ENCODE peak calls at places on chromosomes 4 and X, in eight cellular contexts. V is GM23248, M is HCT116, L is fibroblast of lung, Q is mesenchymal stem cell, D is IMR-90, K is colonic mucosa, N is H1. T is an unnamed sample.
A peak's percentile ranks its signal among the peaks of the same experiment; 100 is the strongest.

GRCh38 chr4:148445903-148446261 is 3.7 kb upstream of the NR3C2 start:
- DNase-seq in V (no peak), M (no peak), L (no peak), Q (no peak), D (no peak), K (peak; percentile 29), N (no peak), T (no peak)

GRCh38 chr4:187017156-187017555 is 293.5 kb upstream of the FAT1 start:
- DNase-seq in V (no peak), M (no peak), L (no peak), Q (peak; percentile 17), D (no peak), K (no peak), N (no peak), T (no peak)

GRCh38 chr4:2787230-2788100 is 5.4 kb upstream of the SH3BP2 start:
- DNase-seq in V (no peak), M (no peak), L (no peak), Q (no peak), D (no peak), K (peak; percentile 26), N (no peak), T (no peak)

GRCh38 chrX:86806786-86807185 is 658.5 kb downstream of the DACH2 start:
- DNase-seq in V (peak; percentile 0), M (no peak), L (no peak), Q (peak; percentile 34), D (peak; percentile 3), K (no peak), N (no peak), T (no peak)

GRCh38 chrX:70039758-70040157 is 10.0 kb downstream of the AWAT2 start:
- DNase-seq in V (peak; percentile 43), M (no peak), L (no peak), Q (no peak), D (no peak), K (no peak), N (no peak), T (no peak)

GRCh38 chrX:31796624-31797023 is 724.8 kb upstream of the FTHL17 start:
- DNase-seq in V (no peak), M (no peak), L (no peak), Q (no peak), D (no peak), K (no peak), N (no peak), T (no peak)

GRCh38 chrX:12946838-12947544 is 27.9 kb upstream of the TMSB4X start:
- DNase-seq in V (peak; percentile 74), M (peak; percentile 60), L (peak; percentile 78), Q (peak; percentile 79), D (peak; percentile 82), K (peak; percentile 87), N (peak; percentile 86), T (no peak)

GRCh38 chrX:132004728-132005127 is 18.4 kb upstream of the STK26 start:
- DNase-seq in V (peak; percentile 2), M (no peak), L (no peak), Q (peak; percentile 6), D (no peak), K (no peak), N (no peak), T (peak; percentile 36)

GRCh38 chr4:25817059-25817681 is 45.6 kb downstream of the SEL1L3 start:
- DNase-seq in V (peak; percentile 91), M (no peak), L (peak; percentile 92), Q (no peak), D (peak; percentile 86), K (no peak), N (no peak), T (no peak)

GRCh38 chrX:107825698-107826285 is at the start of gene MID2:
- DNase-seq in V (peak; percentile 76), M (peak; percentile 29), L (peak; percentile 55), Q (peak; percentile 58), D (no peak), K (peak; percentile 71), N (peak; percentile 58), T (no peak)

GRCh38 chr4:1192091-1192492 is 19.7 kb upstream of the SPON2 start:
- DNase-seq in V (peak; percentile 97), M (peak; percentile 29), L (peak; percentile 97), Q (peak; percentile 98), D (peak; percentile 99), K (peak; percentile 84), N (no peak), T (peak; percentile 40)

GRCh38 chr4:1194028-1194900 is 21.9 kb upstream of the SPON2 start:
- DNase-seq in V (no peak), M (no peak), L (no peak), Q (peak; percentile 45), D (peak; percentile 49), K (peak; percentile 42), N (peak; percentile 52), T (no peak)

GRCh38 chr4:1192493-1193205 is 20.3 kb upstream of the SPON2 start:
- DNase-seq in V (no peak), M (no peak), L (no peak), Q (no peak), D (no peak), K (peak; percentile 22), N (no peak), T (no peak)

GRCh38 chr4:1193206-1194027 is 21.0 kb upstream of the SPON2 start:
- DNase-seq in V (no peak), M (no peak), L (no peak), Q (no peak), D (no peak), K (peak; percentile 20), N (no peak), T (no peak)

DNA sequence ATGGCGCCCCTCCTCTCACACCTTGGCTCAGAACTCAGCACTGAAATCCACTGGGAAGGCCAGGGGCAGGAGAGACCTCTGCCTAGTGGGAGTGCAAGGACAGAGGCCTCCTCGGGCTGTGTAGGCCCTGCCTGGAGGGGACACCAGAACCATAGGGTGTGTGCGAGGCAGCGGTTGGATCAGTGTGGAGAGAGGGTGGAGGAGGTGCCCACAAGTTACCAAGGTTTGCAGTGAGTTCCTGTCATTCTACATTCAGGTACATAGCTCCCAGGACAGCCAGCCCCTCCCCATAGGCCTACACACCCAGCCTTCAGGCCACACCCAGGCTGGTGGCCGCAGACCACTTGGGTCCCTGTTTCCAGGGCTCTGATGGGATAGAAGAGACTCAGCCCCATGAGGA is 19.2 kb upstream of the SPON2 start:
- DNase-seq in V (no peak), M (no peak), L (no peak), Q (no peak), D (no peak), K (peak; percentile 39), N (no peak), T (no peak)
- H3K9ac ChIP-seq in V (peak overlapping the region; percentile 39), M (no peak overlapping the region), L (peak overlapping the region; percentile 18), Q (peak overlapping the region; percentile 86), D (peak overlapping the region; percentile 61), K (peak overlapping the region; percentile 54), N (no peak overlapping the region), T (peak overlapping the region; percentile 35)

GRCh38 chr4:151407018-151407417 is 2.0 kb upstream of the FHIP1A start:
- DNase-seq in V (no peak), M (no peak), L (no peak), Q (no peak), D (no peak), K (no peak), N (no peak), T (no peak)

GRCh38 chr4:151408380-151408629 is 671 bp upstream of the FHIP1A start:
- DNase-seq in V (no peak), M (no peak), L (no peak), Q (no peak), D (no peak), K (peak; percentile 26), N (peak; percentile 57), T (no peak)

GRCh38 chr4:151407466-151408379 is 1.3 kb upstream of the FHIP1A start:
- DNase-seq in V (no peak), M (no peak), L (peak; percentile 14), Q (peak; percentile 3), D (no peak), K (peak; percentile 63), N (peak; percentile 65), T (no peak)

GRCh38 chr4:151409470-151410313 is 716 bp downstream of the FHIP1A start:
- DNase-seq in V (no peak), M (peak; percentile 3), L (no peak), Q (peak; percentile 55), D (no peak), K (peak; percentile 77), N (peak; percentile 81), T (no peak)

DNA sequence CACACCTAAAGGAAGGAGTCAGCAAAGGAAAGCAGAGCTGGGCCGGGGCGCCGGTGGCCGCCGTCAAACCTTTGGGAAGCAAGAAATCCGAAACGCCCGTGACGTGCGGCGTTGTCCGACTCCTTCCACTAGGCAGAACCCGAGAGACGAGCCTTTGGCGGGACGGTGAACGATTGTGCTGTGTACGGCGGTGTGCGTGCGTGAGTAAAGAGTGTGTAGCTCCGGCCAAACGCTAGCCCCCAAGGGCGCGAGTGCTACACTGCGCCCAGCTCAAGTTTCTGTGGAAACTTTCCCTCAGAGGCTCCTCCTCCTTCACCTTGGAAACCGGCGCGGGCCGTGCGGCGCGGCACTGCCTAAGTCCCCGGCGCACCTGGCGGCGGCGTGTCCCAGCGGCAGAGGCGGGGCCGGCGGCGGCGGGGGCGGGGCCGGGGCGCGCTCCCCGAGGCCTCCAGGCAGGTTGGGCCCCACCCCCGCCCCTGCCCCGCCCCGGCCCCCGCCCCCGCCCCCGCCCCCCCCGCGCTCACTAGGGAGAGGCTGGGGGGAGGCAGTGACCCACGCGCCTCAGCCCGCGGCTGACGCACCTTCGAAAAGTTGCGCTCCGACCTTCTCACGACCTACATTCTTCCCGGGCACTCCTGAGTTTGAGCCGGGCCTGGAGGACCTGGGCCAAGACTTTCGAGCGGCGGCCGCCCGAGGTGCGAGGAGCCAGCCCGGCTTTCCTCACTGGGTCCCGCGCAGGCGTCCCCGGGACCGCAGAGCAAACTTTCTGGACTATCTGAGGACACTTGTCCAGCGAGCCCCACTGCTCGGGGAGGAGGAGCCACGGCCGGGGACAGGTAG is at the start of gene FHIP1A:
- DNase-seq in V (peak; percentile 78), M (peak; percentile 93), L (peak; percentile 73), Q (peak; percentile 81), D (peak; percentile 53), K (peak; percentile 93), N (peak; percentile 95), T (no peak)
- H3K27ac ChIP-seq in V (no peak within 1 kb of the TSS), M (peak within 1 kb of the TSS; percentile 78), L (no peak within 1 kb of the TSS), Q (peak within 1 kb of the TSS; percentile 50), D (no peak within 1 kb of the TSS), K (peak within 1 kb of the TSS; percentile 83), N (peak within 1 kb of the TSS; percentile 92), T (peak within 1 kb of the TSS; percentile 94)

GRCh38 chr4:178535939-178536579 is 1093.8 kb upstream of the AGA start:
- DNase-seq in V (no peak), M (no peak), L (no peak), Q (no peak), D (no peak), K (no peak), N (no peak), T (no peak)
- H3K9ac ChIP-seq in V (no peak overlapping the region), M (no peak overlapping the region), L (no peak overlapping the region), Q (no peak overlapping the region), D (no peak overlapping the region), K (no peak overlapping the region), N (no peak overlapping the region), T (no peak overlapping the region)

DNA sequence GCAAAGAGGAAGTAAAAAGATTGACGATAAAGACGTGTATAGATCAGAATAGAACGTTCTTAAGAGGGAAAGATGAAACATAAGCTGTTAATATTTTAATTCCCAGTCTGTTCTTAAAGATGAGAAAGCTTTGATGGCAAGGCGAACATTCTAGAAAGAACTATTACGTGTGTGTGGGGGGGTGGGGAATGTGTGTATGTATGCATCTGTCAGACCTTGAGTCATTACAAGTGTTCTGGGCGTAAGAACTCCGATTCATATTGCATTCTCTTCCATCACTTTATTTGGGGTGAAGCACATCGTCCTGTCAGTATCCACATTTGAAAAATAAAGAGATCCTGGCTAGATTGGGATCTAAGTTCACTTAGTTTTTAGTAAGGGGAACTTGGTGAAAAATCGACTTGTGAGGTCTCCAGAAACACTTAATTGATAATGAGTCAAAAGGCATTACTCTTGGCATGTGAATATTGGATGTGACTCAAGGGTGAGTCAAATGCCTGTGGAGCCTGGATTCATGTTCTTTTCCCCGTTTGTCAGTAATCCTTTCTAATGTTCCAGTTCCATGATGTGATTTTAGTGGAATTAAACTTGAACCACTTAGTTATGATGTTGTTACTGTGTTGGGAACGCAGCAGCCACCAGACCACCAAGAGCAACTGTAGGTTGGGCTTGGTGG is 3.1 kb downstream of the SMS start:
- DNase-seq in V (peak; percentile 86), M (peak; percentile 64), L (peak; percentile 93), Q (peak; percentile 91), D (peak; percentile 92), K (no peak), N (no peak), T (peak; percentile 71)
- H3K27ac ChIP-seq in V (peak overlapping the region; percentile 92), M (peak overlapping the region; percentile 72), L (peak overlapping the region; percentile 78), Q (peak overlapping the region; percentile 85), D (peak overlapping the region; percentile 86), K (no peak overlapping the region), N (no peak overlapping the region), T (peak overlapping the region; percentile 67)

T was measured in keratinocyte.